ENCODE peak calls at places on chromosomes 11 and 22, in eight cellular contexts. One of them, this sample, is unnamed.

GRCh38 chr22:43387815-43388214 is 24.0 kb upstream of the MPPED1 start:
- DNase-seq in kidney: peak
- DNase-seq in AG09309: no peak
- DNase-seq in iPS DF 6.9: no peak
- DNase-seq in GM23248: no peak
- DNase-seq in cardiac muscle cell: no peak
- DNase-seq in brain microvascular endothelial cell: no peak
- DNase-seq in spleen: no peak
- DNase-seq in this sample: no peak

GRCh38 chr11:87421422-87421821 is 383.7 kb downstream of the TMEM135 start:
- DNase-seq in kidney: no peak
- DNase-seq in AG09309: peak
- DNase-seq in iPS DF 6.9: peak
- DNase-seq in GM23248: peak
- DNase-seq in cardiac muscle cell: peak
- DNase-seq in brain microvascular endothelial cell: peak
- DNase-seq in spleen: no peak
- DNase-seq in this sample: peak

GRCh38 chr22:19149047-19149883 is 827 bp downstream of the GSC2 start:
- DNase-seq in kidney: no peak
- DNase-seq in AG09309: no peak
- DNase-seq in iPS DF 6.9: no peak
- DNase-seq in GM23248: peak
- DNase-seq in cardiac muscle cell: peak
- DNase-seq in brain microvascular endothelial cell: no peak
- DNase-seq in spleen: peak
- DNase-seq in this sample: peak

GRCh38 chr11:72353861-72354260 is 80.5 kb downstream of the CLPB start:
- DNase-seq in kidney: no peak
- DNase-seq in AG09309: no peak
- DNase-seq in iPS DF 6.9: no peak
- DNase-seq in GM23248: peak
- DNase-seq in cardiac muscle cell: no peak
- DNase-seq in brain microvascular endothelial cell: no peak
- DNase-seq in spleen: no peak
- DNase-seq in this sample: no peak

GRCh38 chr11:898160-898517 is 12.5 kb downstream of the CHID1 start:
- DNase-seq in kidney: no peak
- DNase-seq in AG09309: no peak
- DNase-seq in iPS DF 6.9: no peak
- DNase-seq in GM23248: peak
- DNase-seq in cardiac muscle cell: peak
- DNase-seq in brain microvascular endothelial cell: no peak
- DNase-seq in spleen: no peak
- DNase-seq in this sample: peak

GRCh38 chr11:34899633-34900016 is 16.6 kb downstream of the APIP start:
- DNase-seq in kidney: no peak
- DNase-seq in AG09309: no peak
- DNase-seq in iPS DF 6.9: no peak
- DNase-seq in GM23248: no peak
- DNase-seq in cardiac muscle cell: no peak
- DNase-seq in brain microvascular endothelial cell: no peak
- DNase-seq in spleen: no peak
- DNase-seq in this sample: no peak

GRCh38 chr11:66317322-66317765 is 500 bp upstream of the CD248 start:
- DNase-seq in kidney: peak
- DNase-seq in AG09309: no peak
- DNase-seq in iPS DF 6.9: no peak
- DNase-seq in GM23248: peak
- DNase-seq in cardiac muscle cell: peak
- DNase-seq in brain microvascular endothelial cell: peak
- DNase-seq in spleen: peak
- DNase-seq in this sample: no peak

GRCh38 chr11:103055174-103055890 is 36.6 kb downstream of the DCUN1D5 start:
- DNase-seq in kidney: no peak
- DNase-seq in AG09309: no peak
- DNase-seq in iPS DF 6.9: no peak
- DNase-seq in GM23248: peak
- DNase-seq in cardiac muscle cell: peak
- DNase-seq in brain microvascular endothelial cell: peak
- DNase-seq in spleen: no peak
- DNase-seq in this sample: no peak

DNA sequence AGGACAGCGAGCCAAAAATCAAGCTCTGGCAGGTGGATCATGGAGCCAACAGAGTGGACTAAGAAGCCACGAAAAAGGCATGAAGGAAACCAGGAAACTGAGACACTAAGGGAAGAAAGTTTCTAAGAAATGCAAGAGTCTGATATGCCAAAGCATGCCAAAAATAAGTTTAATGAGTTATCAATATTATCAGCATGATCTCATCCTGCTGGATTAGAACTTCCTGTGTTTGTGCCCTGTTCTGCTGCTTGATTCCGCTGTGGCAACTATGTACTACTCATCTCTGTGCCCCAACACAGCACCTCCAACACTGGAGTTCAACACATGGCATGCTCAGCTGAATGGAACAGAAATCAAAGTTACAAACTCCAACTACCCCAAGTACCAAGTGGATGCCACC is 10.8 kb downstream of the SNX19 start:
- DNase-seq in kidney: no peak
- DNase-seq in AG09309: no peak
- DNase-seq in iPS DF 6.9: no peak
- DNase-seq in GM23248: no peak
- DNase-seq in cardiac muscle cell: no peak
- DNase-seq in brain microvascular endothelial cell: no peak
- DNase-seq in spleen: no peak
- DNase-seq in this sample: no peak
- H3K4me3 ChIP-seq in kidney: no peak
- H3K4me3 ChIP-seq in AG09309: no peak
- H3K4me3 ChIP-seq in iPS DF 6.9: no peak
- H3K4me3 ChIP-seq in GM23248: no peak
- H3K4me3 ChIP-seq in cardiac muscle cell: no peak
- H3K4me3 ChIP-seq in brain microvascular endothelial cell: no peak
- H3K4me3 ChIP-seq in spleen: no peak
- H3K4me3 ChIP-seq in this sample: no peak

DNA sequence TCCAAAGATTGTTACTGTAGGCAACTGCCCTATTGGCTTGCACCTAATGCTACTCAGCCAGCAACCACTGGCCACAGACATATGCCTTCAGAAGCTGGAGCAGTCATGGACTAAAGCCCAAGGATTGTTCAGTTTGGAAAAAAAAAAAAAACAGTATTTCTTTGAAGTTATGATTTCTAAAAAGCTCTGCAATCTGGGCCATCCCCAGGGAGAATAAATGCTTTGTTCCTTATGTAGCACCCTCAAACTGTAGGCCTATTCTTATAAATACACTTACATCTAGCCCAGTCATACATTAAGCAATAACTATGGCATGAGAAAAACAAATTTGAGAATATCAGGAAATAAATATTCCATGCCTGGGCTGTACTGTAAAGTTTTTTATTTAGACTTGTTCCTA is 2190.6 kb upstream of the RAG2 start:
- DNase-seq in kidney: no peak
- DNase-seq in AG09309: no peak
- DNase-seq in iPS DF 6.9: no peak
- DNase-seq in GM23248: no peak
- DNase-seq in cardiac muscle cell: no peak
- DNase-seq in brain microvascular endothelial cell: no peak
- DNase-seq in spleen: no peak
- DNase-seq in this sample: no peak
- H3K4me3 ChIP-seq in kidney: no peak
- H3K4me3 ChIP-seq in AG09309: no peak
- H3K4me3 ChIP-seq in iPS DF 6.9: no peak
- H3K4me3 ChIP-seq in GM23248: no peak
- H3K4me3 ChIP-seq in cardiac muscle cell: no peak
- H3K4me3 ChIP-seq in brain microvascular endothelial cell: no peak
- H3K4me3 ChIP-seq in spleen: no peak
- H3K4me3 ChIP-seq in this sample: no peak

GRCh38 chr22:23403152-23403719 is 176.9 kb downstream of the IGLL1 start:
- DNase-seq in kidney: peak
- DNase-seq in AG09309: no peak
- DNase-seq in iPS DF 6.9: no peak
- DNase-seq in GM23248: no peak
- DNase-seq in cardiac muscle cell: no peak
- DNase-seq in brain microvascular endothelial cell: no peak
- DNase-seq in spleen: peak
- DNase-seq in this sample: no peak

GRCh38 chr22:23401111-23401909 is 178.8 kb downstream of the IGLL1 start:
- DNase-seq in kidney: peak
- DNase-seq in AG09309: peak
- DNase-seq in iPS DF 6.9: no peak
- DNase-seq in GM23248: peak
- DNase-seq in cardiac muscle cell: no peak
- DNase-seq in brain microvascular endothelial cell: peak
- DNase-seq in spleen: no peak
- DNase-seq in this sample: no peak

GRCh38 chr22:23400286-23400981 is 179.7 kb downstream of the IGLL1 start:
- DNase-seq in kidney: peak
- DNase-seq in AG09309: no peak
- DNase-seq in iPS DF 6.9: no peak
- DNase-seq in GM23248: no peak
- DNase-seq in cardiac muscle cell: no peak
- DNase-seq in brain microvascular endothelial cell: no peak
- DNase-seq in spleen: no peak
- DNase-seq in this sample: no peak

GRCh38 chr22:23402275-23403151 is 177.6 kb downstream of the IGLL1 start:
- DNase-seq in kidney: peak
- DNase-seq in AG09309: no peak
- DNase-seq in iPS DF 6.9: no peak
- DNase-seq in GM23248: peak
- DNase-seq in cardiac muscle cell: peak
- DNase-seq in brain microvascular endothelial cell: peak
- DNase-seq in spleen: peak
- DNase-seq in this sample: peak

GRCh38 chr22:23401910-23402274 is 178.2 kb downstream of the IGLL1 start:
- DNase-seq in kidney: peak
- DNase-seq in AG09309: no peak
- DNase-seq in iPS DF 6.9: no peak
- DNase-seq in GM23248: no peak
- DNase-seq in cardiac muscle cell: no peak
- DNase-seq in brain microvascular endothelial cell: no peak
- DNase-seq in spleen: peak
- DNase-seq in this sample: peak
- H3K4me3 ChIP-seq in kidney: no peak
- H3K4me3 ChIP-seq in AG09309: no peak
- H3K4me3 ChIP-seq in iPS DF 6.9: peak
- H3K4me3 ChIP-seq in GM23248: no peak
- H3K4me3 ChIP-seq in cardiac muscle cell: peak
- H3K4me3 ChIP-seq in brain microvascular endothelial cell: no peak
- H3K4me3 ChIP-seq in spleen: peak
- H3K4me3 ChIP-seq in this sample: peak

DNA sequence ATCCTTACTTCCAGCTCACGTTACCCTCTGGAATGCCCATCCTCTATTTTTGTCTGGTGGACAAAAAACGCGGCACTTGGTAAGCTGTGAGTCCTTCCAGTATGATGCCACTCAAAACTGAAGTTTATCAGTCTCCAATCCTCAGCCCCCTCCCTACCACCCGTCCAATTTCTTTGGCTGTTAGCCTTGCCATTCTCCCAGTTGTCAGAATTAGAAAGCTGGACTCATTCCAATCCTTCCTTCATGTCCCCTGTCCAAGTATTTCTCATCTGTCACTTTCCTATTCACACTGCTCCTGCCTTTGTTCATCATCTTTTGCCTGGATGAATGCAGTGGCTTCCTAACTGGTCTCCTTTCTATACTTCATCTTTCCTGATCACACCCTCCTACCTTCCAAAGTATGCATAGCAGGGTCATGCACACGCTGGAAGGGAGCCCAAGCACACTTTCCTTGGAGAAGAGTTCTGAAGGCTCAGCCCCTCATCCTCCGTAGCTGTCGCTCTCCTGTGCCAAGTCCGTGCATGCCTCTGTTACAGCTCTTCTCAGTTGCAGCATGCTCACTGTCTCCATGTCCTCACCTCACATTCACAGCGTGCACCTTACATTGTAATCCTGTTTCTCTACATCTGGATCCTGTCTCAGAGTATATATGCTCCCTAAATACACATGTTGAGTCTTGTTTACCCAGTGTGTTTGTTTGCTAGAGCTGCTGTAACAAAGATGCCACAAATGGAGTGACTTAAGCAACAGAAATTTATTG is 19.4 kb downstream of the APLP2 start:
- DNase-seq in kidney: no peak
- DNase-seq in AG09309: no peak
- DNase-seq in iPS DF 6.9: no peak
- DNase-seq in GM23248: no peak
- DNase-seq in cardiac muscle cell: no peak
- DNase-seq in brain microvascular endothelial cell: no peak
- DNase-seq in spleen: no peak
- DNase-seq in this sample: peak
- H3K4me3 ChIP-seq in kidney: no peak
- H3K4me3 ChIP-seq in AG09309: no peak
- H3K4me3 ChIP-seq in iPS DF 6.9: no peak
- H3K4me3 ChIP-seq in GM23248: no peak
- H3K4me3 ChIP-seq in cardiac muscle cell: no peak
- H3K4me3 ChIP-seq in brain microvascular endothelial cell: no peak
- H3K4me3 ChIP-seq in spleen: no peak
- H3K4me3 ChIP-seq in this sample: no peak

DNA sequence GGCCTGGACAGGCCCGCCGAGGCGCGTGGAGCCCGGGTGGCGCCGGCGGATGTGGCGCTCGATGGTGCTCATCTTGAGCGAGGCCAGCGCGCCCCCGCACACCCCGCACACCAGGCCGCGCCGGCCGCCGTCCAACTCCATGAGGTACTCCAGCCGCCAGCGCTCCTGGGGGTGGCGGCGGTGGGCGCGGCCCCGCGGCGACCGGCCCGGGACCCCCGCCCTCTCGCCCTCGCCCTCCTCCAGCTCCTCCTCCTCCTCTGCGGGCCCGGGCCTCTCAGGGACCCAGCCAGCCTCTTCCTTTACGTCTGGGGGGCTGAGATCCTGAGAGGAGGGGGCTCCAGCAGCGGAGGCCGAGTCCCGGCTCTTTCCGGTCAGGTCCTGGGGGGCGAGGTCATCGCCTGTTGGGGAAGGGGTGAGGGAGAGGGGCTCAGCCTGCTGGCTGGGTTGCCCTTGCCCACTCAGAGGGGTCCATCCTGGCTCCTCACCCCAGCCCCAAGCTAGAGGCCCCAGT is 4.3 kb downstream of the ZFTA start:
- DNase-seq in kidney: peak
- DNase-seq in AG09309: no peak
- DNase-seq in iPS DF 6.9: no peak
- DNase-seq in GM23248: no peak
- DNase-seq in cardiac muscle cell: no peak
- DNase-seq in brain microvascular endothelial cell: no peak
- DNase-seq in spleen: no peak
- DNase-seq in this sample: no peak
- H3K4me3 ChIP-seq in kidney: no peak
- H3K4me3 ChIP-seq in AG09309: no peak
- H3K4me3 ChIP-seq in iPS DF 6.9: peak
- H3K4me3 ChIP-seq in GM23248: no peak
- H3K4me3 ChIP-seq in cardiac muscle cell: no peak
- H3K4me3 ChIP-seq in brain microvascular endothelial cell: no peak
- H3K4me3 ChIP-seq in spleen: no peak
- H3K4me3 ChIP-seq in this sample: no peak

This sample was measured in HAP-1.